ENCODE peak calls at places on chromosome 20, in five cellular contexts. B, N, Q, I and Z are unnamed samples.

GRCh38 chr20:38167851-38168760 is 3.0 kb upstream of the TGM2 start:
- DNase-seq in I (no peak), B (no peak), Q (peak), N (peak), Z (peak)

GRCh38 chr20:11229772-11230171 is 556.0 kb upstream of the JAG1 start:
- DNase-seq in I (no peak), B (no peak), N (peak), Q (no peak), Z (peak)

GRCh38 chr20:37821691-37822655 is 81.0 kb upstream of the VSTM2L start:
- DNase-seq in Q (no peak), N (peak), I (no peak), B (no peak), Z (peak)

GRCh38 chr20:64176548-64177419 is 12.5 kb downstream of the MYT1 start:
- DNase-seq in I (no peak), Q (no peak), N (no peak), B (no peak), Z (no peak)

GRCh38 chr20:43563429-43563828 is 4.6 kb downstream of the SGK2 start:
- DNase-seq in I (no peak), Q (no peak), N (peak), B (no peak), Z (no peak)

GRCh38 chr20:25145131-25145530 is 50.4 kb upstream of the ENTPD6 start:
- DNase-seq in B (no peak), N (no peak), Q (no peak), I (no peak), Z (no peak)

GRCh38 chr20:38833154-38833856 is 27.8 kb downstream of the PPP1R16B start:
- DNase-seq in N (no peak), B (no peak), Q (no peak), I (no peak), Z (no peak)

GRCh38 chr20:12166053-12166717 is 248.5 kb downstream of the BTBD3 start:
- DNase-seq in N (no peak), I (no peak), Q (no peak), B (no peak), Z (peak)

GRCh38 chr20:10596726-10597125 is 77.1 kb downstream of the JAG1 start:
- DNase-seq in I (no peak), Q (peak), N (peak), B (no peak), Z (peak)

GRCh38 chr20:49510562-49511117 is 28.2 kb upstream of the KCNB1 start:
- DNase-seq in I (no peak), B (no peak), Q (no peak), N (peak), Z (peak)

GRCh38 chr20:53019464-53019863 is 47.3 kb downstream of the TSHZ2 start:
- DNase-seq in B (no peak), N (no peak), I (no peak), Q (no peak), Z (no peak)

GRCh38 chr20:62332421-62332820 is 29.6 kb downstream of the ADRM1 start:
- DNase-seq in Q (no peak), N (no peak), I (no peak), B (no peak), Z (no peak)